ENCODE peak calls at places on chromosomes 4 and X, in five cellular contexts. P, Z, Y, T and K are unnamed samples.

GRCh38 chr4:92264163-92264562 is 39.6 kb upstream of the GRID2 start:
- DNase-seq in P (no peak), Y (no peak), Z (no peak), T (no peak), K (no peak)

GRCh38 chr4:79823148-79823763 is 249.8 kb downstream of the ANTXR2 start:
- DNase-seq in Z (peak), T (peak), Y (no peak), P (no peak), K (no peak)

GRCh38 chr4:3371038-3371437 is 70.7 kb upstream of the HGFAC start:
- DNase-seq in Y (no peak), P (no peak), T (no peak), Z (peak), K (no peak)

GRCh38 chr4:185039508-185040273 is 21.4 kb downstream of the HELT start:
- DNase-seq in Y (peak), Z (peak), T (peak), P (no peak), K (peak)

GRCh38 chr4:46878641-46879040 is 30.4 kb downstream of the COX7B2 start:
- DNase-seq in T (no peak), Y (no peak), Z (no peak), P (no peak), K (no peak)

GRCh38 chrX:129933700-129934099 is 27.7 kb downstream of the UTP14A start:
- DNase-seq in Y (no peak), Z (no peak), P (no peak), T (no peak), K (no peak)

GRCh38 chr4:123651536-123652175 is 255.1 kb downstream of the SPRY1 start:
- DNase-seq in P (no peak), Y (no peak), Z (no peak), T (no peak), K (no peak)

GRCh38 chrX:2430265-2430825 is 70.4 kb downstream of the DHRSX start:
- DNase-seq in Z (no peak), P (no peak), Y (no peak), T (peak), K (no peak)

GRCh38 chr4:118352843-118353373 is at the start of gene PRSS12:
- DNase-seq in P (no peak), Y (peak), Z (peak), T (peak), K (peak)

GRCh38 chr4:139530833-139531427 is 25.1 kb downstream of the SETD7 start:
- DNase-seq in Y (no peak), T (no peak), Z (peak), P (no peak), K (no peak)

GRCh38 chrX:25005034-25005381 is 10.8 kb downstream of the ARX start:
- DNase-seq in T (no peak), Y (no peak), Z (no peak), P (no peak), K (no peak)

GRCh38 chr4:28229092-28229491 is 1368.5 kb downstream of the STIM2 start:
- DNase-seq in Z (peak), P (no peak), T (peak), Y (no peak), K (no peak)

GRCh38 chr4:113684534-113685091 is 76.9 kb downstream of the CAMK2D start:
- DNase-seq in P (no peak), Y (no peak), Z (peak), T (peak), K (no peak)

GRCh38 chr4:5890063-5890727 is 2.7 kb downstream of the CRMP1 start:
- DNase-seq in Y (peak), P (peak), T (no peak), Z (peak), K (no peak)

GRCh38 chr4:129218355-129218754 is 122.4 kb downstream of the C4orf33 start:
- DNase-seq in Y (peak), T (no peak), P (no peak), Z (peak), K (peak)

GRCh38 chr4:148694702-148695101 is 252.5 kb upstream of the NR3C2 start:
- DNase-seq in Y (no peak), Z (no peak), T (no peak), P (no peak), K (no peak)

GRCh38 chrX:9071031-9071650 is 37.2 kb upstream of the FAM9B start:
- DNase-seq in P (no peak), T (no peak), Z (peak), Y (no peak), K (no peak)

GRCh38 chr4:113691676-113692075 is 69.9 kb downstream of the CAMK2D start:
- DNase-seq in P (no peak), T (no peak), Z (peak), Y (no peak), K (no peak)

GRCh38 chr4:1216869-1217294 is 32.0 kb downstream of the CTBP1 start:
- DNase-seq in T (no peak), Y (no peak), Z (no peak), P (no peak), K (no peak)